ENCODE peak calls at places on chromosomes 6 and 20, in seven cellular contexts. One of them, this sample, is unnamed.

GRCh38 chr6:33144373-33144772 is 47.9 kb downstream of the COL11A2 start:
- DNase-seq in uterus: no peak
- DNase-seq in PC-3: no peak
- DNase-seq in AG09319: no peak
- DNase-seq in colonic mucosa: no peak
- DNase-seq in CD8-positive, alpha-beta T cell: no peak
- DNase-seq in GM12865: no peak
- DNase-seq in this sample: no peak

GRCh38 chr6:116682334-116682712 is 1.3 kb downstream of the KPNA5 start:
- DNase-seq in uterus: no peak
- DNase-seq in PC-3: peak
- DNase-seq in AG09319: no peak
- DNase-seq in colonic mucosa: no peak
- DNase-seq in CD8-positive, alpha-beta T cell: no peak
- DNase-seq in GM12865: peak
- DNase-seq in this sample: peak

GRCh38 chr20:15937179-15937578 is 636.1 kb downstream of the KIF16B start:
- DNase-seq in uterus: no peak
- DNase-seq in PC-3: no peak
- DNase-seq in AG09319: no peak
- DNase-seq in colonic mucosa: no peak
- DNase-seq in CD8-positive, alpha-beta T cell: no peak
- DNase-seq in GM12865: peak
- DNase-seq in this sample: no peak

GRCh38 chr20:57749861-57750260 is 40.0 kb upstream of the PMEPA1 start:
- DNase-seq in uterus: no peak
- DNase-seq in PC-3: no peak
- DNase-seq in AG09319: no peak
- DNase-seq in colonic mucosa: no peak
- DNase-seq in CD8-positive, alpha-beta T cell: no peak
- DNase-seq in GM12865: no peak
- DNase-seq in this sample: no peak

GRCh38 chr6:50816115-50816675 is 2.5 kb upstream of the TFAP2B start:
- DNase-seq in uterus: peak
- DNase-seq in PC-3: peak
- DNase-seq in AG09319: peak
- DNase-seq in colonic mucosa: peak
- DNase-seq in CD8-positive, alpha-beta T cell: peak
- DNase-seq in GM12865: peak
- DNase-seq in this sample: peak

GRCh38 chr20:25987073-25987927 is 290.6 kb upstream of the ZNF337 start:
- DNase-seq in uterus: peak
- DNase-seq in PC-3: no peak
- DNase-seq in AG09319: no peak
- DNase-seq in colonic mucosa: peak
- DNase-seq in CD8-positive, alpha-beta T cell: peak
- DNase-seq in GM12865: peak
- DNase-seq in this sample: no peak

GRCh38 chr6:37501632-37502466 is 2.2 kb upstream of the CCDC167 start:
- DNase-seq in uterus: no peak
- DNase-seq in PC-3: no peak
- DNase-seq in AG09319: no peak
- DNase-seq in colonic mucosa: no peak
- DNase-seq in CD8-positive, alpha-beta T cell: no peak
- DNase-seq in GM12865: no peak
- DNase-seq in this sample: no peak

GRCh38 chr6:110831405-110831804 is 16.1 kb upstream of the CDK19 start:
- DNase-seq in uterus: no peak
- DNase-seq in PC-3: no peak
- DNase-seq in AG09319: no peak
- DNase-seq in colonic mucosa: no peak
- DNase-seq in CD8-positive, alpha-beta T cell: no peak
- DNase-seq in GM12865: no peak
- DNase-seq in this sample: no peak

GRCh38 chr6:31692886-31693285 is 10.2 kb downstream of the ABHD16A start:
- DNase-seq in uterus: no peak
- DNase-seq in PC-3: no peak
- DNase-seq in AG09319: no peak
- DNase-seq in colonic mucosa: no peak
- DNase-seq in CD8-positive, alpha-beta T cell: no peak
- DNase-seq in GM12865: no peak
- DNase-seq in this sample: no peak

GRCh38 chr6:11685411-11686093 is 93.1 kb downstream of the ADTRP start:
- DNase-seq in uterus: no peak
- DNase-seq in PC-3: peak
- DNase-seq in AG09319: no peak
- DNase-seq in colonic mucosa: no peak
- DNase-seq in CD8-positive, alpha-beta T cell: no peak
- DNase-seq in GM12865: no peak
- DNase-seq in this sample: peak

GRCh38 chr6:158711264-158711663 is 61.4 kb downstream of the SYTL3 start:
- DNase-seq in uterus: no peak
- DNase-seq in PC-3: no peak
- DNase-seq in AG09319: no peak
- DNase-seq in colonic mucosa: no peak
- DNase-seq in CD8-positive, alpha-beta T cell: no peak
- DNase-seq in GM12865: no peak
- DNase-seq in this sample: peak

GRCh38 chr6:37920667-37921066 is 101.1 kb downstream of the ZFAND3 start:
- DNase-seq in uterus: no peak
- DNase-seq in PC-3: peak
- DNase-seq in AG09319: no peak
- DNase-seq in colonic mucosa: no peak
- DNase-seq in CD8-positive, alpha-beta T cell: no peak
- DNase-seq in GM12865: no peak
- DNase-seq in this sample: no peak

GRCh38 chr6:133587841-133588240 is 301.1 kb upstream of the TCF21 start:
- DNase-seq in uterus: no peak
- DNase-seq in PC-3: no peak
- DNase-seq in AG09319: no peak
- DNase-seq in colonic mucosa: no peak
- DNase-seq in CD8-positive, alpha-beta T cell: no peak
- DNase-seq in GM12865: no peak
- DNase-seq in this sample: no peak

GRCh38 chr6:140979642-140980091 is 1153.1 kb upstream of the GJE1 start:
- DNase-seq in uterus: peak
- DNase-seq in PC-3: no peak
- DNase-seq in AG09319: no peak
- DNase-seq in colonic mucosa: no peak
- DNase-seq in CD8-positive, alpha-beta T cell: no peak
- DNase-seq in GM12865: no peak
- DNase-seq in this sample: no peak

GRCh38 chr6:161076211-161076677 is 84.7 kb downstream of the MAP3K4 start:
- DNase-seq in uterus: no peak
- DNase-seq in PC-3: no peak
- DNase-seq in AG09319: no peak
- DNase-seq in colonic mucosa: no peak
- DNase-seq in CD8-positive, alpha-beta T cell: no peak
- DNase-seq in GM12865: no peak
- DNase-seq in this sample: no peak

GRCh38 chr20:14997791-14998190 is 660.4 kb upstream of the FLRT3 start:
- DNase-seq in uterus: no peak
- DNase-seq in PC-3: peak
- DNase-seq in AG09319: peak
- DNase-seq in colonic mucosa: no peak
- DNase-seq in CD8-positive, alpha-beta T cell: no peak
- DNase-seq in GM12865: no peak
- DNase-seq in this sample: no peak

GRCh38 chr6:141925001-141925400 is 207.7 kb upstream of the GJE1 start:
- DNase-seq in uterus: no peak
- DNase-seq in PC-3: no peak
- DNase-seq in AG09319: no peak
- DNase-seq in colonic mucosa: no peak
- DNase-seq in CD8-positive, alpha-beta T cell: no peak
- DNase-seq in GM12865: no peak
- DNase-seq in this sample: no peak

GRCh38 chr20:41692479-41693135 is 74.4 kb upstream of the CHD6 start:
- DNase-seq in uterus: peak
- DNase-seq in PC-3: no peak
- DNase-seq in AG09319: no peak
- DNase-seq in colonic mucosa: no peak
- DNase-seq in CD8-positive, alpha-beta T cell: peak
- DNase-seq in GM12865: peak
- DNase-seq in this sample: peak

DNA sequence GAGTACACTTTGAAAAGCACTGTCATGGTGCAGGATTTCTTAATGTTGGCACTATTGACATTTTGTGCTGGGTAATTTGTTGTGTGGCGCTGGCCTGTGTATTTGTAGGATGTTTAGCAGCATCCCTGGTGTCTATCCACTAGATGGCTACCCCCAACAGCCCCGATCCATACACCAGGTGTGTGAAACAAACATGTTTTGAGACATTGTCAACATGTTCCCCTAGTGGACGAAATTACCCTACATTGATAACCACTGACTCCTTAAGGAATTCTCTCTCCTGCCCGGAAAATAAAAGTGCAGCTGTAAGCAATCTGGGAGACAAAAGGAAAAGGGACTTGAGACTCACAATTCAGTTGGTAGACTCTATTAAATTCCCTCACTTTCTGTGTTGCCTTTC is 52.6 kb upstream of the TMEM200A start:
- DNase-seq in uterus: no peak
- DNase-seq in PC-3: no peak
- DNase-seq in AG09319: no peak
- DNase-seq in colonic mucosa: no peak
- DNase-seq in CD8-positive, alpha-beta T cell: no peak
- DNase-seq in GM12865: no peak
- DNase-seq in this sample: no peak
- TF ChIP-seq CTCF in uterus: no peak
- TF ChIP-seq CTCF in PC-3: peak
- TF ChIP-seq CTCF in AG09319: no peak
- TF ChIP-seq CTCF in colonic mucosa: no peak
- TF ChIP-seq CTCF in CD8-positive, alpha-beta T cell: no peak
- TF ChIP-seq CTCF in GM12865: no peak
- TF ChIP-seq CTCF in this sample: no peak

GRCh38 chr6:24283043-24283985 is 74.5 kb downstream of the DCDC2 start:
- DNase-seq in uterus: peak
- DNase-seq in PC-3: peak
- DNase-seq in AG09319: peak
- DNase-seq in colonic mucosa: peak
- DNase-seq in CD8-positive, alpha-beta T cell: no peak
- DNase-seq in GM12865: peak
- DNase-seq in this sample: peak
- TF ChIP-seq CTCF in uterus: peak
- TF ChIP-seq CTCF in PC-3: peak
- TF ChIP-seq CTCF in AG09319: peak
- TF ChIP-seq CTCF in colonic mucosa: peak
- TF ChIP-seq CTCF in CD8-positive, alpha-beta T cell: peak
- TF ChIP-seq CTCF in GM12865: peak
- TF ChIP-seq CTCF in this sample: peak

GRCh38 chr20:63496404-63497120 is 2.3 kb downstream of the EEF1A2 start:
- DNase-seq in uterus: no peak
- DNase-seq in PC-3: no peak
- DNase-seq in AG09319: no peak
- DNase-seq in colonic mucosa: no peak
- DNase-seq in CD8-positive, alpha-beta T cell: no peak
- DNase-seq in GM12865: no peak
- DNase-seq in this sample: no peak
- TF ChIP-seq CTCF in uterus: no peak
- TF ChIP-seq CTCF in PC-3: no peak
- TF ChIP-seq CTCF in AG09319: no peak
- TF ChIP-seq CTCF in colonic mucosa: no peak
- TF ChIP-seq CTCF in CD8-positive, alpha-beta T cell: peak
- TF ChIP-seq CTCF in GM12865: no peak
- TF ChIP-seq CTCF in this sample: peak

DNA sequence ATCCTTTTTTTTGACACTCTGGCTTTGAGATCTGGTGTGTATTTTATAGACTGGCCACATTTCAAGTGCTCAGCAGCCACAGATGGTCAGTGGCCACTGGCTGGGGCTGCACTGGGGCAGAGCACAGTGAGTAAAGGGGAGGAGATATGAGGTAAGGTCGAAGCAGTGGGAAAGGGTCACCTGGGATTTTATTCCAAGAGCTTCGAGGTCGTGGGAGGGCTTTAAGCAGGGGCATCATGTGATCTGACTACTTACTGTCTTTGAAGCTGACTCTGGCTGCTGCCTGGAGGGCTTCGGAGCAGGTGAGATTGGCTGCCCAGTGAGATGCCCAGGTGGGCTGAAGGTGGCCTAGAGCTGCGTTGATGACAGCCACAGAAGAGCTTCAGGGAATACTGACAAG is 6.7 kb downstream of the C20orf203 start:
- DNase-seq in uterus: no peak
- DNase-seq in PC-3: no peak
- DNase-seq in AG09319: no peak
- DNase-seq in colonic mucosa: no peak
- DNase-seq in CD8-positive, alpha-beta T cell: no peak
- DNase-seq in GM12865: no peak
- DNase-seq in this sample: no peak
- TF ChIP-seq CTCF in uterus: no peak
- TF ChIP-seq CTCF in PC-3: no peak
- TF ChIP-seq CTCF in AG09319: no peak
- TF ChIP-seq CTCF in colonic mucosa: no peak
- TF ChIP-seq CTCF in CD8-positive, alpha-beta T cell: no peak
- TF ChIP-seq CTCF in GM12865: no peak
- TF ChIP-seq CTCF in this sample: no peak

GRCh38 chr6:165858571-165858970 is 195.5 kb upstream of the PDE10A start:
- DNase-seq in uterus: no peak
- DNase-seq in PC-3: peak
- DNase-seq in AG09319: no peak
- DNase-seq in colonic mucosa: no peak
- DNase-seq in CD8-positive, alpha-beta T cell: no peak
- DNase-seq in GM12865: no peak
- DNase-seq in this sample: no peak
- TF ChIP-seq CTCF in uterus: peak
- TF ChIP-seq CTCF in PC-3: peak
- TF ChIP-seq CTCF in AG09319: no peak
- TF ChIP-seq CTCF in colonic mucosa: no peak
- TF ChIP-seq CTCF in CD8-positive, alpha-beta T cell: no peak
- TF ChIP-seq CTCF in GM12865: no peak
- TF ChIP-seq CTCF in this sample: no peak

DNA sequence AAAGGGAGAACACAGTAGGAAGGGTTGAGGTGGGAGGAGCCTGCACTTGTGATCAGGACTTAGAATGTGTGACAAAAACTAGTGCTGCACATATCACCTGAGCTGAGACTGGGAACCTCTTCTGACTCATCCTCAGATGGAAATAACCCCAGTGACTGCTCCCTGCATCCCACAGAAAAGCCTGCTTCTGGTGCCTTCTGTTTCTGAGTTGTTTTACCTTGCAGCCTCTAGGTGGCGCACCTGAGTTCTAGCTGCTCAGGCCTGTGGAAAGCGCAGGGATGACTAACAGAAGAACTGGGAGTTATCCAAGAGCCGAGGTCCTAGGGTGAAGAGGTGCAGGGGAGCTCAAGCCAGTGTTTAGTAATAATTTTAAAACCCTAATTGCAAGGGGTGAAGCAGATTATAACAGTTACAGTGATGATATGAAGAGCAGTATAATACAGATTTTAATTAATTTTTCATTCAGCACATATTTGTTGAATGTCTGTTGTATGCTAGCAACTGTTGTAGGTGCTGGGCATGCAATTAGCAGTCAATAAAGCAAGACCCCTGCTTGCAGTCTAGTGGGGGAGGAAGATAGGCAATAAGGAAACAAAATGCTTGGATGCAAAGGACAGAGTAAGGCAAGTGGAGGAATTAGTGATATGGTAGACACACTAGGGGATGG is 302.5 kb downstream of the DHX35 start:
- DNase-seq in uterus: peak
- DNase-seq in PC-3: peak
- DNase-seq in AG09319: peak
- DNase-seq in colonic mucosa: peak
- DNase-seq in CD8-positive, alpha-beta T cell: peak
- DNase-seq in GM12865: peak
- DNase-seq in this sample: peak
- TF ChIP-seq CTCF in uterus: peak
- TF ChIP-seq CTCF in PC-3: peak
- TF ChIP-seq CTCF in AG09319: peak
- TF ChIP-seq CTCF in colonic mucosa: peak
- TF ChIP-seq CTCF in CD8-positive, alpha-beta T cell: peak
- TF ChIP-seq CTCF in GM12865: peak
- TF ChIP-seq CTCF in this sample: peak